ENCODE peak calls at places on chromosome 22, in five cellular contexts. Q, L, G, A and W are unnamed samples.

GRCh38 chr22:25716637-25717036 is 25.4 kb upstream of the MYO18B start:
- DNase-seq in G (no peak), L (no peak), A (no peak), Q (no peak), W (no peak)

GRCh38 chr22:27213291-27213690 is 555.9 kb downstream of the MIAT start:
- DNase-seq in A (no peak), L (peak; percentile 39), G (no peak), Q (no peak), W (no peak)

GRCh38 chr22:41596776-41597634 is 7.4 kb upstream of the PMM1 start:
- DNase-seq in Q (peak; percentile 37), G (peak; percentile 85), L (peak; percentile 68), A (peak; percentile 87), W (no peak)

GRCh38 chr22:28674121-28674563 is 5.5 kb downstream of the TTC28 start:
- DNase-seq in A (no peak), Q (no peak), G (no peak), L (peak; percentile 41), W (no peak)

GRCh38 chr22:42931421-42932196 is 74.5 kb upstream of the ARFGAP3 start:
- DNase-seq in L (peak; percentile 87), A (no peak), G (peak; percentile 63), Q (no peak), W (no peak)

GRCh38 chr22:50545522-50546325 is at the start of gene KLHDC7B:
- DNase-seq in Q (peak; percentile 45), G (no peak), A (no peak), L (no peak), W (no peak)

GRCh38 chr22:21754523-21755128 is 19.0 kb upstream of the YPEL1 start:
- DNase-seq in Q (no peak), G (no peak), A (no peak), L (peak; percentile 44), W (no peak)

GRCh38 chr22:42933783-42934144 is 76.7 kb upstream of the ARFGAP3 start:
- DNase-seq in A (no peak), G (no peak), L (peak; percentile 97), Q (no peak), W (no peak)

GRCh38 chr22:48840112-48840949 is 987.3 kb downstream of the BRD1 start:
- DNase-seq in Q (no peak), A (no peak), G (peak; percentile 57), L (no peak), W (no peak)

GRCh38 chr22:47095395-47096122 is 333.1 kb downstream of the TBC1D22A start:
- DNase-seq in A (no peak), G (no peak), L (no peak), Q (no peak), W (no peak)

DNA sequence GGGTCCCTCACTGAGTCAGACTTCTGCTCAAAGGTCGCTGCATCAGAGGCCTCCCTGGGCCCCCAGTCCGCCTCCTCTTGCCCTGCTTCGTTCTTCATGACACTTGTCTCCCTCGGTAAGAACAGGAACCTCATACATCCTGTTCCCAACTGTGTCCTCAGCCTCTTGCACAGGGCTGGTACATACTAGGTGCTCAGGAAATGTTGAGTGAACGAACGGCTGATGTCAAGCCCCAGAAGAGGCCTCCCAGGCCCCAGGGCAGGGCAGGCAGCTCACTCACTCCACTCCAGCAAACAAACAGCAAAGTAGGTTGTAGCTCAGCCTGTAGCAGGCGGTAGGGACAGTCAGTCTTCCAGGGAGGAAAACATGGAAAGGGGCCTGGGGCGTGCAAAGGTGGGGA is 17.2 kb downstream of the SYNGR1 start:
- DNase-seq in G (no peak), L (no peak), A (no peak), Q (no peak), W (no peak)
- H3K4me1 ChIP-seq in G (no peaks in the 10 kb centered on the region), L (no peaks in the 10 kb centered on the region), A (peaks cover 10% of the 10 kb centered on the region), Q (no peaks in the 10 kb centered on the region), W (no peaks in the 10 kb centered on the region)

DNA sequence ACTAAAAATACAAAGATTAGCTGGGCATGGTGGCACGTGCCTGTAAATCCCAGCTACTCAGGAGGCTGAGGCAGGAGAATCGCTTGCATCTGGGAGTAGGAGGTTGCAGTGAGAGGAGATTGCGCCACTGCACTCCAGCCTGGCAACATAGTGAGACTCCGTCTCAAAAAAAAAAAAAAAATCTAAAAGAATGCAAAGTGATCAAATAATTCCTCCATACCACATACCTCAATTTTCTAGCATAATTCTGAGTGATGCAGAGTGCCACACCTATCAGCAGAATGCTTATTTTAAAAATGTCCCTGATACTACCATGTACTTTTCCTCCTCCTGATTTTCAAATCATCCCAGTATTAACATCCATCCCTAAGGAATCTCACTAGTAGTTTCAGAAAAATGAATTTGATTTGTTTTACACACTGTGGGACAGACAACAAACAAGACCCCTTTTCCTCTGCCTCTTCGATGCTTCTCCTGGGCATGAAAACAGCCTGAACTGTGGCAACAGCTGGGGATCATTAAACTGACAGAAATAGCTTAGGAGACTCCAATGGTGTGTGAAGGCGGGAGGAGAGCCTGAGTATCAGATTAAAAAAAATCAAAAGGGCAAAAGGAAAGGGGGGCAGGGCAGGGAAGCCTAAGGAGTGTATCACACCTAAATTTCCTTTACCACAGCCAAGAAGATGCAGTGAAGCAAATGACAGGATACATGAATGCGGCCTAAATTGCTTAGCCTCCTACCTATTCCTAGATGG is 114.7 kb downstream of the SGSM3 start:
- DNase-seq in L (peak; percentile 60), Q (no peak), G (no peak), A (no peak), W (no peak)
- H3K4me3 ChIP-seq in L (peak overlapping the region; percentile 15), Q (no peak overlapping the region), G (no peak overlapping the region), A (no peak overlapping the region), W (no peak overlapping the region)

GRCh38 chr22:17915676-17916075 is 108.7 kb downstream of the MICAL3 start:
- DNase-seq in L (no peak), Q (no peak), A (no peak), G (no peak), W (no peak)
- H3K27ac ChIP-seq in L (no peak overlapping the region), Q (no peak overlapping the region), A (no peak overlapping the region), G (no peak overlapping the region), W (no peak overlapping the region)

GRCh38 chr22:35987994-35988393 is 40.6 kb downstream of the RBFOX2 start:
- DNase-seq in A (no peak), G (no peak), L (no peak), Q (no peak), W (no peak)
- H3K4me1 ChIP-seq in A (peaks cover 41% of the 10 kb centered on the region), G (peaks cover 10% of the 10 kb centered on the region), L (peaks cover 38% of the 10 kb centered on the region), Q (no peaks in the 10 kb centered on the region), W (peaks cover 32% of the 10 kb centered on the region)

GRCh38 chr22:31621507-31622160 is 40.4 kb downstream of the PISD start:
- DNase-seq in L (no peak), G (no peak), Q (no peak), A (no peak), W (no peak)

GRCh38 chr22:31622980-31623379 is 39.0 kb downstream of the PISD start:
- DNase-seq in Q (no peak), A (no peak), G (no peak), L (no peak), W (no peak)

GRCh38 chr22:31625661-31626426 is 36.2 kb downstream of the PISD start:
- DNase-seq in L (peak; percentile 50), G (no peak), A (peak; percentile 95), Q (no peak), W (no peak)

GRCh38 chr22:31625257-31625640 is 36.8 kb downstream of the PISD start:
- DNase-seq in L (no peak), A (no peak), G (no peak), Q (no peak), W (no peak)

GRCh38 chr22:31623634-31624312 is 38.2 kb downstream of the PISD start:
- DNase-seq in G (no peak), Q (no peak), A (no peak), L (no peak), W (no peak)
- H3K4me3 ChIP-seq in G (no peak overlapping the region), Q (no peak overlapping the region), A (no peak overlapping the region), L (no peak overlapping the region), W (no peak overlapping the region)

DNA sequence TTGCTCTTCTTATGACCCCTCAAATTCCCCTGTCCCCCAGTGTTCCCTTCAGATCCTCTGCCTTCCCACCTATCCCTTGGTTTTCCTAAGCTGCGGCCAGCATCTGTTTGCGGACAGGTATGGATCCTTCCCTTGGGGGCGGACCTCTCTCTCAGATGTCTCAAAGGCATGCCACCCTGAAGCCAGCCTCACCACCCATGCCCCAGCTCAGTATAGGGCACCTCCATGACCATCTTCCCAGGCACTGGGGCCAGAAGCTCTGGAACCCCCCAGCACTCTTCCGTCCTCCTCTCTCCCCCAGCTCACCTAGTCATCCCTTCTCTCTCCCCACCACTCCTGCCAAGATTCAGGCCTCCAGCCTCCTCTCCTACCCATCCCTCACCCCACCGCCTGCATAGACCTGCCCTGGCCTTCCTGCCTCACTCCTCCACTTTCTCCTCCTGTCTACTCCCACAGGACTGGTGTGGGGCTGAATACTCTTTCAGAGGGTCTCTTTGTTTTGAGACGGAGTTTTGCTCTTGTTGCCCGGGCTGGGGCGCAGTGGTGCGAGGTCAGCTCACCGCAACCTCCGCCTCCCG is 2.2 kb downstream of the LRRC75B start:
- DNase-seq in Q (no peak), G (no peak), A (no peak), L (no peak), W (no peak)
- H3K27ac ChIP-seq in Q (no peak overlapping the region), G (no peak overlapping the region), A (no peak overlapping the region), L (no peak overlapping the region), W (no peak overlapping the region)